ENCODE peak calls at places on chromosomes 6 and 20, in nine cellular contexts. F, S, M, R, A, U, Z, J and T are unnamed samples.

GRCh38 chr20:9515761-9516657 is 1.6 kb downstream of the LAMP5 start:
- DNase-seq in F (no peak), S (no peak), M (no peak), R (no peak), A (no peak), U (no peak), Z (no peak), J (no peak), T (no peak)

GRCh38 chr6:38933426-38933825 is 115.2 kb upstream of the GLP1R start:
- DNase-seq in F (no peak), S (peak; percentile 44), M (no peak), R (peak; percentile 11), A (no peak), U (no peak), Z (no peak), J (peak; percentile 40), T (no peak)

GRCh38 chr6:125099211-125100017 is 54.2 kb upstream of the TPD52L1 start:
- DNase-seq in F (no peak), S (peak; percentile 44), M (no peak), R (peak; percentile 79), A (peak; percentile 40), U (peak; percentile 8), Z (no peak), J (peak; percentile 71), T (no peak)

GRCh38 chr6:159163901-159164370 is 5.3 kb upstream of the FNDC1 start:
- DNase-seq in F (peak; percentile 48), S (no peak), M (no peak), R (peak; percentile 62), A (no peak), U (no peak), Z (no peak), J (peak; percentile 37), T (no peak)

GRCh38 chr6:138450445-138450844 is 46.4 kb downstream of the HEBP2 start:
- DNase-seq in F (no peak), S (no peak), M (no peak), R (no peak), A (no peak), U (no peak), Z (no peak), J (no peak), T (no peak)

GRCh38 chr6:77292564-77293546 is 170.4 kb downstream of the HTR1B start:
- DNase-seq in F (peak; percentile 24), S (no peak), M (no peak), R (peak; percentile 95), A (no peak), U (no peak), Z (no peak), J (peak; percentile 22), T (no peak)

GRCh38 chr6:149138699-149139294 is 178.7 kb upstream of the TAB2 start:
- DNase-seq in F (no peak), S (no peak), M (no peak), R (no peak), A (no peak), U (no peak), Z (no peak), J (no peak), T (no peak)

GRCh38 chr6:4636881-4637224 is 139.4 kb upstream of the CDYL start:
- DNase-seq in F (no peak), S (no peak), M (no peak), R (no peak), A (no peak), U (no peak), Z (no peak), J (no peak), T (no peak)

GRCh38 chr6:86306210-86306609 is 631.1 kb upstream of the HTR1E start:
- DNase-seq in F (no peak), S (no peak), M (no peak), R (no peak), A (no peak), U (no peak), Z (no peak), J (no peak), T (no peak)

GRCh38 chr6:151056230-151056907 is 183.4 kb upstream of the AKAP12 start:
- DNase-seq in F (no peak), S (no peak), M (no peak), R (no peak), A (no peak), U (no peak), Z (no peak), J (no peak), T (no peak)

GRCh38 chr20:58906894-58907293 is 54.4 kb downstream of the GNAS start:
- DNase-seq in F (peak; percentile 34), S (no peak), M (no peak), R (peak; percentile 61), A (no peak), U (no peak), Z (no peak), J (no peak), T (no peak)

GRCh38 chr6:21971540-21971939 is 325.3 kb downstream of the PRL start:
- DNase-seq in F (no peak), S (no peak), M (no peak), R (no peak), A (no peak), U (no peak), Z (no peak), J (no peak), T (no peak)

GRCh38 chr20:25588491-25588890 is 3.2 kb upstream of the NINL start:
- DNase-seq in F (no peak), S (no peak), M (no peak), R (no peak), A (no peak), U (no peak), Z (no peak), J (no peak), T (no peak)

GRCh38 chr6:47079638-47080037 is 37.5 kb upstream of the ADGRF1 start:
- DNase-seq in F (no peak), S (no peak), M (no peak), R (no peak), A (no peak), U (no peak), Z (no peak), J (no peak), T (no peak)

GRCh38 chr6:138145402-138145801 is 16.3 kb upstream of the ARFGEF3 start:
- DNase-seq in F (no peak), S (no peak), M (no peak), R (no peak), A (no peak), U (no peak), Z (no peak), J (no peak), T (no peak)

GRCh38 chr20:62838511-62838910 is 21.7 kb downstream of the COL9A3 start:
- DNase-seq in F (no peak), S (no peak), M (no peak), R (no peak), A (no peak), U (no peak), Z (no peak), J (no peak), T (no peak)

GRCh38 chr20:40683221-40683893 is 5.7 kb downstream of the MAFB start:
- DNase-seq in F (no peak), S (no peak), M (no peak), R (no peak), A (no peak), U (no peak), Z (no peak), J (peak; percentile 67), T (no peak)

GRCh38 chr6:11989376-11989775 is 22.7 kb upstream of the HIVEP1 start:
- DNase-seq in F (no peak), S (no peak), M (no peak), R (peak; percentile 47), A (no peak), U (no peak), Z (no peak), J (no peak), T (no peak)

GRCh38 chr6:110158479-110158878 is 21.0 kb downstream of the WASF1 start:
- DNase-seq in F (no peak), S (no peak), M (no peak), R (no peak), A (no peak), U (no peak), Z (no peak), J (no peak), T (no peak)

GRCh38 chr6:166308769-166309589 is 787 bp upstream of the PRR18 start:
- DNase-seq in F (no peak), S (no peak), M (no peak), R (no peak), A (no peak), U (no peak), Z (no peak), J (no peak), T (no peak)

GRCh38 chr20:20241966-20242365 is 125.9 kb upstream of the INSM1 start:
- DNase-seq in F (no peak), S (no peak), M (no peak), R (no peak), A (no peak), U (no peak), Z (no peak), J (no peak), T (no peak)

GRCh38 chr6:90113389-90113788 is 183.3 kb downstream of the BACH2 start:
- DNase-seq in F (no peak), S (no peak), M (no peak), R (no peak), A (no peak), U (no peak), Z (no peak), J (no peak), T (no peak)

GRCh38 chr20:38770546-38770945 is 22.3 kb downstream of the ACTR5 start:
- DNase-seq in F (no peak), S (no peak), M (no peak), R (no peak), A (no peak), U (no peak), Z (no peak), J (no peak), T (no peak)

GRCh38 chr6:52152692-52153091 is 33.5 kb upstream of the IL17A start:
- DNase-seq in F (no peak), S (no peak), M (no peak), R (no peak), A (no peak), U (no peak), Z (no peak), J (peak; percentile 19), T (no peak)